ENCODE peak calls at places on chromosomes 16 and 17, in four cellular contexts. J, W, V and Z are unnamed samples.

GRCh38 chr17:73402466-73402865 is 90.7 kb upstream of the CDC42EP4 start:
- DNase-seq in J (no peak), W (no peak), V (no peak), Z (no peak)

GRCh38 chr17:64706224-64707076 is 44.3 kb upstream of the SMURF2 start:
- DNase-seq in J (no peak), W (no peak), V (peak; percentile 66), Z (no peak)

GRCh38 chr17:50280801-50281441 is 6.7 kb downstream of the TMEM92 start:
- DNase-seq in J (no peak), W (no peak), V (no peak), Z (no peak)

GRCh38 chr16:70250748-70251650 is 741 bp downstream of the EXOSC6 start:
- DNase-seq in J (no peak), W (peak; percentile 48), V (no peak), Z (peak; percentile 68)

GRCh38 chr16:86078121-86078600 is 179.2 kb downstream of the IRF8 start:
- DNase-seq in J (no peak), W (no peak), V (no peak), Z (no peak)

GRCh38 chr17:50271173-50271750 is 3.0 kb upstream of the TMEM92 start:
- DNase-seq in J (no peak), W (no peak), V (no peak), Z (no peak)

GRCh38 chr17:5948811-5949210 is 121.4 kb upstream of the WSCD1 start:
- DNase-seq in J (no peak), W (no peak), V (no peak), Z (no peak)

GRCh38 chr17:41962111-41962510 is 4.5 kb upstream of the CNP start:
- DNase-seq in J (no peak), W (no peak), V (no peak), Z (no peak)

GRCh38 chr17:37438141-37438540 is 31.5 kb downstream of the TADA2A start:
- DNase-seq in J (no peak), W (no peak), V (no peak), Z (no peak)

GRCh38 chr16:86697715-86698114 is 119.4 kb downstream of the FOXL1 start:
- DNase-seq in J (no peak), W (no peak), V (no peak), Z (no peak)

GRCh38 chr16:5738586-5738985 is 641.0 kb upstream of the EEF2KMT start:
- DNase-seq in J (no peak), W (no peak), V (no peak), Z (no peak)

GRCh38 chr16:1909661-1910231 is 8.5 kb downstream of the HS3ST6 start:
- DNase-seq in J (no peak), W (no peak), V (no peak), Z (no peak)

GRCh38 chr17:20096430-20096829 is 87.3 kb downstream of the SPECC1 start:
- DNase-seq in J (peak; percentile 57), W (no peak), V (no peak), Z (no peak)